ENCODE peak calls at places on chromosomes 4 and X, in six cellular contexts. P, T, C, X, V and H are unnamed samples.

GRCh38 chrX:125205084-125205917 is 114.4 kb upstream of the TEX13C start:
- DNase-seq in T (no peak), P (peak), V (no peak), X (peak), C (no peak), H (peak)

GRCh38 chrX:134746379-134746723 is 88.1 kb upstream of the PLAC1 start:
- DNase-seq in T (peak), X (no peak), C (no peak), V (no peak), P (no peak), H (no peak)

GRCh38 chr4:42339935-42340406 is 57.3 kb upstream of the SHISA3 start:
- DNase-seq in T (peak), C (no peak), X (no peak), V (no peak), P (no peak), H (no peak)

GRCh38 chrX:9790866-9791265 is 4.6 kb downstream of the SHROOM2 start:
- DNase-seq in T (no peak), X (no peak), C (no peak), P (no peak), V (no peak), H (no peak)

GRCh38 chr4:83207497-83208105 is 77.0 kb downstream of the COQ2 start:
- DNase-seq in V (peak), P (no peak), T (peak), X (no peak), C (no peak), H (no peak)

GRCh38 chrX:153944140-153944799 is at the start of gene RENBP:
- DNase-seq in V (no peak), T (no peak), P (peak), X (peak), C (no peak), H (no peak)

GRCh38 chrX:2559124-2559523 is 58.3 kb upstream of the DHRSX start:
- DNase-seq in T (no peak), V (no peak), C (no peak), X (no peak), P (no peak), H (no peak)

GRCh38 chrX:123731987-123732678 is 719 bp downstream of the THOC2 start:
- DNase-seq in V (no peak), X (peak), P (peak), C (no peak), T (no peak), H (no peak)

DNA sequence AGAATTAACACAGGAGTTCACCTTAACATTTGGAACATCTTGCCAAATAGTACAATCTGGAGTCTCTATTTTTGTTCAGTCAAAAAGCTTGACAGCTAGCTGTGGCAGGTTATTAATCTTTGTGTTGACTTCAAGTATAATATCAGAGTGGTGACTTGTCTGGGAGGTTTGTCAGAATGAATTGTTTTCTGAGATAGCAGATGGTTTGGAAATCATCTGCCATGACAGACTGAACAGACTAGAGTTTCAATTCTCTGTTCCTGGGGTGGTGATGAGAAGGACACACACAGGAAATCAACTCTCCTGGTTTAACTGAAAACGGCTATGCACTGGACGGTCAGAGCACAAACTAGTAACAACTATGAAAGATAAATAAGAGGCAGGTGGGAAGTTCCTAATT is 203.3 kb upstream of the EMCN start:
- DNase-seq in C (no peak), P (no peak), X (no peak), V (no peak), T (no peak), H (no peak)
- TF ChIP-seq POLR2AphosphoS5 in C (no peak), P (no peak), X (no peak), V (no peak), T (no peak), H (no peak)

DNA sequence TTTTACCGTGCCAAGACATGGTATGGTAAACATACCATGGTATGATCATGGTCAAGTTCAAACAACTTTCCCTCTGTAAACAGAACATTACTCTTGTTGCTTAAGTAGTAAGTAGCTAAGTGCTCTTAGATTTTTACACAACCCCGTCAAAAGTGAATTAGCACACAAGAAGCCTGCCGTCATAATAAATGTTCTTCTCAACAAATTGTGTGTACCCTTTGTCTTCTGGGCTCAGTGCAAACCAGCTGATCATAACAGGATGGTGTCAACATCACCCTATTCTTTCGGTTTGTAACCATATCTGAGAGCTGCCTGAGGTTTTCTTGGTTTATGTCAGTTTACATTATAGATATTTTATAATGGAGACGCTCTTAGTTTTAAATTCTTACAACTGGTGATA is 28.8 kb downstream of the MSL3 start:
- DNase-seq in T (no peak), P (no peak), X (no peak), V (no peak), C (no peak), H (no peak)
- H3K9ac ChIP-seq in T (no peak), P (no peak), X (no peak), V (no peak), C (no peak), H (no peak)

GRCh38 chr4:137310593-137311490 is 221.5 kb downstream of the PCDH18 start:
- DNase-seq in T (no peak), P (peak), C (no peak), X (no peak), V (no peak), H (peak)
- H3K4me3 ChIP-seq in T (no peak), P (no peak), C (no peak), X (no peak), V (no peak), H (peak)

GRCh38 chr4:145635630-145636029 is 16.4 kb downstream of the MMAA start:
- DNase-seq in P (no peak), T (no peak), X (no peak), C (no peak), V (no peak), H (no peak)
- TF ChIP-seq POLR2AphosphoS5 in P (no peak), T (no peak), X (no peak), C (no peak), V (no peak), H (no peak)

GRCh38 chrX:79182616-79183015 is 38.1 kb downstream of the GPR174 start:
- DNase-seq in C (no peak), T (no peak), P (no peak), V (no peak), X (no peak), H (no peak)
- H3K9ac ChIP-seq in C (no peak), T (no peak), P (no peak), V (no peak), X (no peak), H (no peak)

GRCh38 chr4:186486172-186486571 is 69.2 kb downstream of the MTNR1A start:
- DNase-seq in T (no peak), V (no peak), X (no peak), P (peak), C (no peak), H (no peak)
- H3K4me3 ChIP-seq in T (no peak), V (no peak), X (no peak), P (peak), C (no peak), H (no peak)

GRCh38 chrX:136176399-136176825 is 29.1 kb downstream of the FHL1 start:
- DNase-seq in T (no peak), P (no peak), V (no peak), X (no peak), C (no peak), H (no peak)
- TF ChIP-seq POLR2AphosphoS5 in T (no peak), P (no peak), V (no peak), X (no peak), C (no peak), H (no peak)